ENCODE peak calls at places on chromosomes 6 and 20, in ten cellular contexts. One of them, this sample, is unnamed. For H3K9me3, the result is how much of the 10 kb centered on the place peaks cover.

GRCh38 chr20:62025394-62025793 is 40.3 kb downstream of the TAF4 start:
- DNase-seq in OCI-LY7: no peak
- DNase-seq in fibroblast of lung: no peak
- DNase-seq in suprapubic skin: no peak
- DNase-seq in aorta: no peak
- DNase-seq in neuronal stem cell: no peak
- DNase-seq in spleen: no peak
- DNase-seq in upper lobe of right lung: no peak
- DNase-seq in prostate gland: no peak
- DNase-seq in WERI-Rb-1: peak
- DNase-seq in this sample: no peak

GRCh38 chr6:140138311-140138994 is 764.0 kb upstream of the CITED2 start:
- DNase-seq in WERI-Rb-1: no peak
- DNase-seq in spleen: no peak
- DNase-seq in aorta: no peak
- DNase-seq in fibroblast of lung: no peak
- DNase-seq in upper lobe of right lung: no peak
- DNase-seq in neuronal stem cell: peak
- DNase-seq in OCI-LY7: no peak
- DNase-seq in prostate gland: no peak
- DNase-seq in suprapubic skin: no peak
- DNase-seq in this sample: no peak

GRCh38 chr6:56959938-56960337 is 5.0 kb downstream of the BEND6 start:
- DNase-seq in neuronal stem cell: no peak
- DNase-seq in spleen: no peak
- DNase-seq in aorta: no peak
- DNase-seq in fibroblast of lung: peak
- DNase-seq in OCI-LY7: no peak
- DNase-seq in upper lobe of right lung: no peak
- DNase-seq in WERI-Rb-1: no peak
- DNase-seq in prostate gland: no peak
- DNase-seq in suprapubic skin: no peak
- DNase-seq in this sample: no peak

GRCh38 chr20:9397928-9398327 is 116.5 kb upstream of the LAMP5 start:
- DNase-seq in suprapubic skin: no peak
- DNase-seq in prostate gland: no peak
- DNase-seq in aorta: no peak
- DNase-seq in neuronal stem cell: no peak
- DNase-seq in upper lobe of right lung: no peak
- DNase-seq in WERI-Rb-1: no peak
- DNase-seq in fibroblast of lung: no peak
- DNase-seq in spleen: no peak
- DNase-seq in OCI-LY7: peak
- DNase-seq in this sample: no peak

GRCh38 chr6:7085911-7086310 is 21.9 kb upstream of the RREB1 start:
- DNase-seq in WERI-Rb-1: peak
- DNase-seq in upper lobe of right lung: no peak
- DNase-seq in neuronal stem cell: no peak
- DNase-seq in spleen: no peak
- DNase-seq in prostate gland: no peak
- DNase-seq in aorta: no peak
- DNase-seq in fibroblast of lung: peak
- DNase-seq in suprapubic skin: peak
- DNase-seq in OCI-LY7: no peak
- DNase-seq in this sample: no peak

GRCh38 chr20:31551163-31551562 is 36.9 kb downstream of the HM13 start:
- DNase-seq in aorta: no peak
- DNase-seq in suprapubic skin: no peak
- DNase-seq in neuronal stem cell: no peak
- DNase-seq in spleen: no peak
- DNase-seq in OCI-LY7: no peak
- DNase-seq in fibroblast of lung: no peak
- DNase-seq in upper lobe of right lung: no peak
- DNase-seq in WERI-Rb-1: no peak
- DNase-seq in prostate gland: no peak
- DNase-seq in this sample: no peak

GRCh38 chr6:82875573-82876185 is 190.0 kb downstream of the UBE3D start:
- DNase-seq in aorta: no peak
- DNase-seq in spleen: no peak
- DNase-seq in fibroblast of lung: peak
- DNase-seq in prostate gland: no peak
- DNase-seq in upper lobe of right lung: no peak
- DNase-seq in WERI-Rb-1: no peak
- DNase-seq in OCI-LY7: no peak
- DNase-seq in neuronal stem cell: no peak
- DNase-seq in suprapubic skin: no peak
- DNase-seq in this sample: no peak

GRCh38 chr20:10077081-10077471 is 42.3 kb downstream of the ANKEF1 start:
- DNase-seq in OCI-LY7: no peak
- DNase-seq in neuronal stem cell: no peak
- DNase-seq in fibroblast of lung: no peak
- DNase-seq in suprapubic skin: no peak
- DNase-seq in spleen: no peak
- DNase-seq in aorta: no peak
- DNase-seq in prostate gland: no peak
- DNase-seq in upper lobe of right lung: no peak
- DNase-seq in WERI-Rb-1: no peak
- DNase-seq in this sample: no peak

GRCh38 chr6:30260036-30260504 is 46.9 kb upstream of the TRIM26 start:
- DNase-seq in spleen: peak
- DNase-seq in aorta: peak
- DNase-seq in OCI-LY7: no peak
- DNase-seq in suprapubic skin: no peak
- DNase-seq in upper lobe of right lung: peak
- DNase-seq in prostate gland: peak
- DNase-seq in WERI-Rb-1: peak
- DNase-seq in neuronal stem cell: peak
- DNase-seq in fibroblast of lung: peak
- DNase-seq in this sample: peak

GRCh38 chr6:1412908-1413307 is 23.5 kb downstream of the FOXF2 start:
- DNase-seq in aorta: no peak
- DNase-seq in upper lobe of right lung: no peak
- DNase-seq in suprapubic skin: no peak
- DNase-seq in WERI-Rb-1: peak
- DNase-seq in prostate gland: no peak
- DNase-seq in neuronal stem cell: no peak
- DNase-seq in spleen: no peak
- DNase-seq in fibroblast of lung: no peak
- DNase-seq in OCI-LY7: no peak
- DNase-seq in this sample: no peak

GRCh38 chr6:1407499-1407990 is 18.2 kb downstream of the FOXF2 start:
- DNase-seq in prostate gland: no peak
- DNase-seq in WERI-Rb-1: no peak
- DNase-seq in fibroblast of lung: peak
- DNase-seq in suprapubic skin: no peak
- DNase-seq in OCI-LY7: no peak
- DNase-seq in aorta: no peak
- DNase-seq in upper lobe of right lung: no peak
- DNase-seq in neuronal stem cell: no peak
- DNase-seq in spleen: no peak
- DNase-seq in this sample: no peak

GRCh38 chr6:1406306-1407058 is 17.1 kb downstream of the FOXF2 start:
- DNase-seq in OCI-LY7: no peak
- DNase-seq in spleen: no peak
- DNase-seq in prostate gland: no peak
- DNase-seq in WERI-Rb-1: no peak
- DNase-seq in aorta: no peak
- DNase-seq in fibroblast of lung: peak
- DNase-seq in neuronal stem cell: no peak
- DNase-seq in upper lobe of right lung: no peak
- DNase-seq in suprapubic skin: no peak
- DNase-seq in this sample: no peak

GRCh38 chr6:1405221-1405620 is 15.8 kb downstream of the FOXF2 start:
- DNase-seq in spleen: no peak
- DNase-seq in OCI-LY7: no peak
- DNase-seq in neuronal stem cell: no peak
- DNase-seq in suprapubic skin: no peak
- DNase-seq in prostate gland: no peak
- DNase-seq in upper lobe of right lung: no peak
- DNase-seq in WERI-Rb-1: no peak
- DNase-seq in aorta: no peak
- DNase-seq in fibroblast of lung: no peak
- DNase-seq in this sample: no peak

GRCh38 chr6:1409774-1410465 is 20.5 kb downstream of the FOXF2 start:
- DNase-seq in neuronal stem cell: no peak
- DNase-seq in fibroblast of lung: no peak
- DNase-seq in upper lobe of right lung: no peak
- DNase-seq in spleen: no peak
- DNase-seq in prostate gland: no peak
- DNase-seq in WERI-Rb-1: peak
- DNase-seq in suprapubic skin: no peak
- DNase-seq in OCI-LY7: no peak
- DNase-seq in aorta: no peak
- DNase-seq in this sample: no peak
- H3K27ac ChIP-seq in neuronal stem cell: no peak
- H3K27ac ChIP-seq in fibroblast of lung: no peak
- H3K27ac ChIP-seq in upper lobe of right lung: no peak
- H3K27ac ChIP-seq in spleen: no peak
- H3K27ac ChIP-seq in prostate gland: no peak
- H3K27ac ChIP-seq in WERI-Rb-1: no peak
- H3K27ac ChIP-seq in suprapubic skin: no peak
- H3K27ac ChIP-seq in OCI-LY7: no peak
- H3K27ac ChIP-seq in aorta: no peak
- H3K27ac ChIP-seq in this sample: no peak

GRCh38 chr6:130098317-130098716 is 79.9 kb downstream of the L3MBTL3 start:
- DNase-seq in WERI-Rb-1: no peak
- DNase-seq in upper lobe of right lung: no peak
- DNase-seq in OCI-LY7: no peak
- DNase-seq in prostate gland: no peak
- DNase-seq in suprapubic skin: no peak
- DNase-seq in aorta: no peak
- DNase-seq in neuronal stem cell: no peak
- DNase-seq in fibroblast of lung: no peak
- DNase-seq in spleen: no peak
- DNase-seq in this sample: no peak
- H3K4me3 ChIP-seq in WERI-Rb-1: no peak
- H3K4me3 ChIP-seq in upper lobe of right lung: no peak
- H3K4me3 ChIP-seq in OCI-LY7: no peak
- H3K4me3 ChIP-seq in prostate gland: no peak
- H3K4me3 ChIP-seq in suprapubic skin: no peak
- H3K4me3 ChIP-seq in aorta: no peak
- H3K4me3 ChIP-seq in neuronal stem cell: no peak
- H3K4me3 ChIP-seq in fibroblast of lung: no peak
- H3K4me3 ChIP-seq in spleen: no peak
- H3K4me3 ChIP-seq in this sample: no peak

DNA sequence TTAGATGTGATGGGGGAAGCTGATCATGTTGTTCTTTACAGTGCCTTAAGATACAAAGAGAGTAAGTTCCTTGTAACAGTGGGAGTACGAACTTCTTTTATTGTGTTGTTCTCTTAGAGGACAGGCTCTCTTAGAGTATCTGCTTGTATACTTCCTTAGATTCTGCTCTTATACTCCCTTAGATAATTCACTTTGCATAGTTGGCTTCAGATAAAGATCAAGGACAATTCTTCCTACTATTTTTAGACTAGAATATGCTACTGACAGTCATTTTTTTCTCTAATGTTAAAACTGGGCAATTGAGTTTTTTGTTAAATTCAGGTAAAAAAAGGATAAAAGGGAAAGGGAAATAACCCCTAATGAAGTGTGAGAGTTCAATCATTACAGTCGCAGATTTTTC is 138.7 kb downstream of the MYB start:
- DNase-seq in OCI-LY7: no peak
- DNase-seq in upper lobe of right lung: no peak
- DNase-seq in spleen: no peak
- DNase-seq in suprapubic skin: no peak
- DNase-seq in fibroblast of lung: no peak
- DNase-seq in prostate gland: no peak
- DNase-seq in WERI-Rb-1: no peak
- DNase-seq in aorta: no peak
- DNase-seq in neuronal stem cell: no peak
- DNase-seq in this sample: no peak
- H3K9me3 ChIP-seq in OCI-LY7: under half
- H3K9me3 ChIP-seq in upper lobe of right lung: under half
- H3K9me3 ChIP-seq in spleen: under half
- H3K9me3 ChIP-seq in suprapubic skin: under half
- H3K9me3 ChIP-seq in fibroblast of lung: under half
- H3K9me3 ChIP-seq in prostate gland: under half
- H3K9me3 ChIP-seq in WERI-Rb-1: under half
- H3K9me3 ChIP-seq in aorta: under half
- H3K9me3 ChIP-seq in neuronal stem cell: under half
- H3K9me3 ChIP-seq in this sample: under half

GRCh38 chr6:119147101-119148053 is 68.9 kb upstream of the FAM184A start:
- DNase-seq in neuronal stem cell: no peak
- DNase-seq in upper lobe of right lung: peak
- DNase-seq in WERI-Rb-1: no peak
- DNase-seq in prostate gland: no peak
- DNase-seq in aorta: peak
- DNase-seq in suprapubic skin: peak
- DNase-seq in fibroblast of lung: peak
- DNase-seq in OCI-LY7: peak
- DNase-seq in spleen: no peak
- DNase-seq in this sample: no peak
- H3K27ac ChIP-seq in neuronal stem cell: no peak
- H3K27ac ChIP-seq in upper lobe of right lung: peak
- H3K27ac ChIP-seq in WERI-Rb-1: no peak
- H3K27ac ChIP-seq in prostate gland: no peak
- H3K27ac ChIP-seq in aorta: peak
- H3K27ac ChIP-seq in suprapubic skin: peak
- H3K27ac ChIP-seq in fibroblast of lung: peak
- H3K27ac ChIP-seq in OCI-LY7: no peak
- H3K27ac ChIP-seq in spleen: no peak
- H3K27ac ChIP-seq in this sample: no peak

DNA sequence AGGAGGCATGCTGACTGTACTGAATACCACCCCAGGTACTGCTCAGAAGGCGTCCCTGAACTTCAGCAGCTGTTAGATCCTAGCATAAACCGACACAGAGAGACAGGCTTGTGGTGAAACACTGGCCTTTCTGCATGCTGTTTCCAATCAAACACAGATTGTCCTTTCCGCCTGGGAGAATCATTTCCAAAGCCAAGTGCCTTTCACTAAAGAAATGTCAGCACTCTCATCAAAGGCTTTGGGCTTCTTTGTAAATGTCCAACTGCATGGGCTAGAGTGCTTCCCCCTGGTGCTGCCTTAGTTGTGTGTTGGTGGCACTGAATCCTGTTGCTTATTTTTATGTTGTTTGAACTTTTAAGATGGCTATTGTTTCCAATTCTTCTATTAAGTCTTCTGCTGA is 364.6 kb upstream of the SASH1 start:
- DNase-seq in aorta: no peak
- DNase-seq in OCI-LY7: no peak
- DNase-seq in suprapubic skin: no peak
- DNase-seq in upper lobe of right lung: no peak
- DNase-seq in fibroblast of lung: no peak
- DNase-seq in WERI-Rb-1: no peak
- DNase-seq in neuronal stem cell: no peak
- DNase-seq in prostate gland: no peak
- DNase-seq in spleen: no peak
- DNase-seq in this sample: no peak
- H3K4me3 ChIP-seq in aorta: no peak
- H3K4me3 ChIP-seq in OCI-LY7: no peak
- H3K4me3 ChIP-seq in suprapubic skin: no peak
- H3K4me3 ChIP-seq in upper lobe of right lung: no peak
- H3K4me3 ChIP-seq in fibroblast of lung: no peak
- H3K4me3 ChIP-seq in WERI-Rb-1: no peak
- H3K4me3 ChIP-seq in neuronal stem cell: no peak
- H3K4me3 ChIP-seq in prostate gland: no peak
- H3K4me3 ChIP-seq in spleen: no peak
- H3K4me3 ChIP-seq in this sample: no peak

GRCh38 chr6:157669747-157670216 is 153.3 kb upstream of the SNX9 start:
- DNase-seq in suprapubic skin: peak
- DNase-seq in neuronal stem cell: no peak
- DNase-seq in aorta: peak
- DNase-seq in prostate gland: peak
- DNase-seq in OCI-LY7: no peak
- DNase-seq in fibroblast of lung: peak
- DNase-seq in upper lobe of right lung: peak
- DNase-seq in spleen: peak
- DNase-seq in WERI-Rb-1: peak
- DNase-seq in this sample: no peak
- H3K9me3 ChIP-seq in suprapubic skin: under half
- H3K9me3 ChIP-seq in neuronal stem cell: under half
- H3K9me3 ChIP-seq in aorta: under half
- H3K9me3 ChIP-seq in prostate gland: under half
- H3K9me3 ChIP-seq in OCI-LY7: under half
- H3K9me3 ChIP-seq in fibroblast of lung: under half
- H3K9me3 ChIP-seq in upper lobe of right lung: under half
- H3K9me3 ChIP-seq in spleen: under half
- H3K9me3 ChIP-seq in WERI-Rb-1: under half
- H3K9me3 ChIP-seq in this sample: under half